ENCODE peak calls at places on chromosomes 16 and 17, in eight cellular contexts. One of them, this sample, is unnamed.

GRCh38 chr17:72976971-72977767 is 115.3 kb downstream of the SLC39A11 start:
- DNase-seq in activated T-cell treated with anti-CD3 and anti-CD28 coated beads for 1 hour: no peak
- DNase-seq in tibial nerve: peak; percentile 29
- DNase-seq in hippocampal formation: peak; percentile 14
- DNase-seq in T47D: peak; percentile 19
- DNase-seq in stimulated activated CD4-positive, alpha-beta T cell treated with anti-CD3 and anti-CD28 coated beads, TNF-alpha, amount 100 ng/mL, for 48 hours: no peak
- DNase-seq in activated T-helper 9 cell treated with anti-CD3 and anti-CD28 coated beads, Interleukin-2, amount 50 U/mL, for 16 hours: no peak
- DNase-seq in T-cell: no peak
- DNase-seq in this sample: no peak

GRCh38 chr16:11312718-11313492 is 31.8 kb upstream of the PRM1 start:
- DNase-seq in activated T-cell treated with anti-CD3 and anti-CD28 coated beads for 1 hour: no peak
- DNase-seq in tibial nerve: no peak
- DNase-seq in hippocampal formation: no peak
- DNase-seq in T47D: peak; percentile 60
- DNase-seq in stimulated activated CD4-positive, alpha-beta T cell treated with anti-CD3 and anti-CD28 coated beads, TNF-alpha, amount 100 ng/mL, for 48 hours: no peak
- DNase-seq in activated T-helper 9 cell treated with anti-CD3 and anti-CD28 coated beads, Interleukin-2, amount 50 U/mL, for 16 hours: no peak
- DNase-seq in T-cell: no peak
- DNase-seq in this sample: no peak

GRCh38 chr17:55398689-55399088 is 22.9 kb downstream of the MMD start:
- DNase-seq in activated T-cell treated with anti-CD3 and anti-CD28 coated beads for 1 hour: no peak
- DNase-seq in tibial nerve: no peak
- DNase-seq in hippocampal formation: no peak
- DNase-seq in T47D: no peak
- DNase-seq in stimulated activated CD4-positive, alpha-beta T cell treated with anti-CD3 and anti-CD28 coated beads, TNF-alpha, amount 100 ng/mL, for 48 hours: no peak
- DNase-seq in activated T-helper 9 cell treated with anti-CD3 and anti-CD28 coated beads, Interleukin-2, amount 50 U/mL, for 16 hours: no peak
- DNase-seq in T-cell: no peak
- DNase-seq in this sample: no peak

GRCh38 chr16:60331168-60331567 is 1597.1 kb upstream of the GOT2 start:
- DNase-seq in activated T-cell treated with anti-CD3 and anti-CD28 coated beads for 1 hour: no peak
- DNase-seq in tibial nerve: no peak
- DNase-seq in hippocampal formation: no peak
- DNase-seq in T47D: no peak
- DNase-seq in stimulated activated CD4-positive, alpha-beta T cell treated with anti-CD3 and anti-CD28 coated beads, TNF-alpha, amount 100 ng/mL, for 48 hours: no peak
- DNase-seq in activated T-helper 9 cell treated with anti-CD3 and anti-CD28 coated beads, Interleukin-2, amount 50 U/mL, for 16 hours: no peak
- DNase-seq in T-cell: no peak
- DNase-seq in this sample: no peak

GRCh38 chr17:60401819-60402218 is 9.9 kb upstream of the USP32 start:
- DNase-seq in activated T-cell treated with anti-CD3 and anti-CD28 coated beads for 1 hour: no peak
- DNase-seq in tibial nerve: no peak
- DNase-seq in hippocampal formation: no peak
- DNase-seq in T47D: no peak
- DNase-seq in stimulated activated CD4-positive, alpha-beta T cell treated with anti-CD3 and anti-CD28 coated beads, TNF-alpha, amount 100 ng/mL, for 48 hours: no peak
- DNase-seq in activated T-helper 9 cell treated with anti-CD3 and anti-CD28 coated beads, Interleukin-2, amount 50 U/mL, for 16 hours: no peak
- DNase-seq in T-cell: no peak
- DNase-seq in this sample: no peak

GRCh38 chr16:56357765-56358322 is 67.5 kb downstream of the AMFR start:
- DNase-seq in activated T-cell treated with anti-CD3 and anti-CD28 coated beads for 1 hour: no peak
- DNase-seq in tibial nerve: peak; percentile 5
- DNase-seq in hippocampal formation: no peak
- DNase-seq in T47D: no peak
- DNase-seq in stimulated activated CD4-positive, alpha-beta T cell treated with anti-CD3 and anti-CD28 coated beads, TNF-alpha, amount 100 ng/mL, for 48 hours: no peak
- DNase-seq in activated T-helper 9 cell treated with anti-CD3 and anti-CD28 coated beads, Interleukin-2, amount 50 U/mL, for 16 hours: no peak
- DNase-seq in T-cell: no peak
- DNase-seq in this sample: no peak

GRCh38 chr17:79237448-79238053 is 162.9 kb downstream of the ENGASE start:
- DNase-seq in activated T-cell treated with anti-CD3 and anti-CD28 coated beads for 1 hour: no peak
- DNase-seq in tibial nerve: no peak
- DNase-seq in hippocampal formation: no peak
- DNase-seq in T47D: no peak
- DNase-seq in stimulated activated CD4-positive, alpha-beta T cell treated with anti-CD3 and anti-CD28 coated beads, TNF-alpha, amount 100 ng/mL, for 48 hours: no peak
- DNase-seq in activated T-helper 9 cell treated with anti-CD3 and anti-CD28 coated beads, Interleukin-2, amount 50 U/mL, for 16 hours: no peak
- DNase-seq in T-cell: no peak
- DNase-seq in this sample: no peak

GRCh38 chr16:71428883-71429282 is 13.0 kb downstream of the TLE7 start:
- DNase-seq in activated T-cell treated with anti-CD3 and anti-CD28 coated beads for 1 hour: no peak
- DNase-seq in tibial nerve: no peak
- DNase-seq in hippocampal formation: no peak
- DNase-seq in T47D: no peak
- DNase-seq in stimulated activated CD4-positive, alpha-beta T cell treated with anti-CD3 and anti-CD28 coated beads, TNF-alpha, amount 100 ng/mL, for 48 hours: no peak
- DNase-seq in activated T-helper 9 cell treated with anti-CD3 and anti-CD28 coated beads, Interleukin-2, amount 50 U/mL, for 16 hours: no peak
- DNase-seq in T-cell: no peak
- DNase-seq in this sample: no peak

GRCh38 chr16:75938818-75939217 is 212.5 kb upstream of the CPHXL start:
- DNase-seq in activated T-cell treated with anti-CD3 and anti-CD28 coated beads for 1 hour: no peak
- DNase-seq in tibial nerve: no peak
- DNase-seq in hippocampal formation: no peak
- DNase-seq in T47D: no peak
- DNase-seq in stimulated activated CD4-positive, alpha-beta T cell treated with anti-CD3 and anti-CD28 coated beads, TNF-alpha, amount 100 ng/mL, for 48 hours: no peak
- DNase-seq in activated T-helper 9 cell treated with anti-CD3 and anti-CD28 coated beads, Interleukin-2, amount 50 U/mL, for 16 hours: no peak
- DNase-seq in T-cell: no peak
- DNase-seq in this sample: no peak